ENCODE peak calls at places on chromosomes 2 and 18, in nine cellular contexts. C is heart right ventricle; E is psoas muscle; X is breast epithelium; N is tibial artery; O is cardiac muscle cell; Z is colonic mucosa; Q is SK-N-SH; Y is CD4-positive, alpha-beta T cell. B is an unnamed sample. For H3K27me3, the result is how much of the 10 kb centered on the place peaks cover.

GRCh38 chr18:27142891-27143290 is 42.2 kb downstream of the CHST9 start:
- DNase-seq in X (no peak), C (no peak), O (no peak), Z (no peak), Q (no peak), E (no peak), N (no peak), Y (no peak), B (no peak)

GRCh38 chr2:6754412-6754811 is 111.3 kb downstream of the CMPK2 start:
- DNase-seq in X (no peak), O (no peak), Y (no peak), E (no peak), C (no peak), Q (no peak), Z (no peak), N (no peak), B (no peak)

GRCh38 chr2:220891405-220891804 is 680.7 kb downstream of the EPHA4 start:
- DNase-seq in Y (no peak), N (no peak), Q (no peak), E (no peak), X (no peak), O (peak), Z (no peak), C (no peak), B (no peak)

GRCh38 chr2:190499976-190500588 is 34.4 kb downstream of the NEMP2 start:
- DNase-seq in O (no peak), Q (no peak), E (no peak), Y (no peak), Z (peak), X (no peak), C (no peak), N (no peak), B (no peak)

GRCh38 chr2:51812138-51812866 is 780.4 kb upstream of the NRXN1 start:
- DNase-seq in O (peak), Q (no peak), E (no peak), Z (no peak), N (no peak), Y (no peak), C (no peak), X (no peak), B (no peak)

GRCh38 chr2:182330451-182331325 is 96.1 kb downstream of the PDE1A start:
- DNase-seq in N (no peak), O (peak), Z (no peak), E (no peak), Q (no peak), C (peak), X (no peak), Y (no peak), B (no peak)

GRCh38 chr18:78032574-78032973 is 782.9 kb downstream of the GALR1 start:
- DNase-seq in Y (no peak), Z (no peak), N (no peak), O (no peak), Q (no peak), C (no peak), X (no peak), E (no peak), B (no peak)

GRCh38 chr2:144472911-144473310 is 47.0 kb downstream of the ZEB2 start:
- DNase-seq in N (no peak), Y (no peak), C (no peak), Q (no peak), X (no peak), O (no peak), Z (no peak), E (no peak), B (no peak)

GRCh38 chr2:226758886-226759660 is 40.5 kb downstream of the IRS1 start:
- DNase-seq in N (no peak), Y (no peak), Q (no peak), E (no peak), O (peak), Z (no peak), C (no peak), X (no peak), B (no peak)

GRCh38 chr2:62340981-62341624 is 145.2 kb downstream of the B3GNT2 start:
- DNase-seq in Z (no peak), X (no peak), C (peak), O (peak), N (no peak), Y (no peak), Q (peak), E (peak), B (no peak)

GRCh38 chr2:189350515-189351209 is 90.6 kb upstream of the WDR75 start:
- DNase-seq in E (no peak), Y (no peak), O (peak), N (peak), Z (no peak), Q (no peak), C (peak), X (no peak), B (peak)

GRCh38 chr2:57614988-57615387 is 431.6 kb upstream of the VRK2 start:
- DNase-seq in O (no peak), E (no peak), Y (no peak), X (no peak), Q (no peak), N (no peak), Z (no peak), C (no peak), B (no peak)

GRCh38 chr2:15733867-15734765 is 142.4 kb downstream of the DDX1 start:
- DNase-seq in X (no peak), E (no peak), N (no peak), Y (no peak), O (peak), C (no peak), Z (no peak), Q (no peak), B (no peak)

GRCh38 chr18:13610517-13610916 is 115.8 kb downstream of the FAM210A start:
- DNase-seq in X (no peak), Z (no peak), C (no peak), O (no peak), Y (no peak), Q (no peak), N (no peak), E (no peak), B (no peak)

GRCh38 chr18:47174545-47175116 is 1.5 kb downstream of the IER3IP1 start:
- DNase-seq in Y (no peak), E (no peak), N (no peak), X (no peak), Q (no peak), C (no peak), O (no peak), Z (peak), B (no peak)

DNA sequence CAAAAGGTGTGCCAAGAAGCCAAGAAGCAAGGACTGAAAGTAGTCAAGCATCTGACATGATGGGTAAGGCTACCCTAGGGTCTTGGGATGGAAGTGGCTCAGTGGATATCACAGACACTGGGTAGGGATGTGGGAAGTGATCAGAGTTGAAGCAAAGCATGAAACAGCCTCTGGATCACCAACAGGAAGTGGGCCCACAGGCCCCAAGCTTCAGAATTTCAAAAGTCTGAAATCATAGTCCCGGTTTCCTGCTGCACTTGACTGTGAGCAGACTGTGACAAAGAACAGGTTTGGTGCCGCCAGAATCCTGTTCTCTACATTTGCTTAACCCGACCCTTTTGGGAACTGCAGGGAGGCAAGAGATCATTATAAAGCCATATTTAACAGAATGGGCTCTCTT is 57.4 kb downstream of the SP100 start:
- DNase-seq in X (no peak), Y (peak), O (no peak), Q (no peak), N (no peak), Z (no peak), E (no peak), C (no peak), B (no peak)
- H3K27me3 ChIP-seq in X (under half), Y (under half), O (under half), Q (under half), N (under half), Z (under half), E (under half), C (under half), B (under half)

DNA sequence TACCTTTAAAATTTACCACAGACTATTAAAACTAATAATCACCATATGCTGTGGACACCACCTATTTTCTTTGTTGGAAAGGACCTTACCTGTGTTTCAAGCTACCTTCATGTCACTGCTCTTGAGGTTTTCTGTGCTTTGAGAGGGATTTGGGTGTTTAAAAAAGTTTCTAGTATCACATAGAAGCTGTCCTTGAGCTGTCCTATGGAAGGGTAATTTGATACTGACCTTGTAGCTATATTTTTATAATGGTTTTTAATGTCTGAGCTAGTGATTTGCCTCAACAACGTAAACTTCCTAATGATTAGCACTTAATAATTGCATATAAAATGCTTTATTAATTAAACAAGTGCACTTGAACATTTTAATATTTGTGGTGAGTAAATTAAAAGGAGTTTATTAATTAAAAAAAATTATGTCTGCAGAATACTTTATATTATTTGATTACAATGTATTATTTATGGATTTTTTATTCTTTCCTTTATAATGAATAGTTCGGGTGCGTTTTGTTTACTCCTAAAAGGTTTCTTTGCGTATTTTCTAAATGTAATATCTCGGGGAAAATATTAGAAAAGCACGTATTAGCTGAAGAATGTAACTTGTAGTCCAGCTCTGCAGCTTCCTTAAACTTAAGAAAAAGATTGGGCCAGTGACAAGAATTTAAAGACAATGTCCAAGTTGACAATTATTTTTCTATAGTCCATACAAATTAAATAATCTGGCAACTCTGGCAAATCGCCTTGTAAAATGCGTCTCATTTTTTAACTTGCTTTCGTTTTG is 2.3 kb downstream of the HOXD8 start:
- DNase-seq in C (no peak), Y (no peak), X (no peak), E (no peak), Z (no peak), N (no peak), O (no peak), Q (no peak), B (no peak)
- H3K27me3 ChIP-seq in C (half or more), Y (half or more), X (under half), E (under half), Z (under half), N (under half), O (half or more), Q (under half), B (half or more)

GRCh38 chr2:148607553-148607952 is 37.0 kb upstream of the EPC2 start:
- DNase-seq in Q (no peak), O (no peak), Z (no peak), X (no peak), Y (no peak), E (no peak), C (no peak), N (no peak), B (no peak)
- H3K27me3 ChIP-seq in Q (under half), O (under half), Z (under half), X (under half), Y (under half), E (under half), C (under half), N (under half), B (under half)

GRCh38 chr2:239612133-239612532 is 211.3 kb upstream of the HDAC4 start:
- DNase-seq in N (no peak), O (no peak), Q (no peak), C (no peak), E (no peak), X (no peak), Y (no peak), Z (peak), B (no peak)
- H3K27me3 ChIP-seq in N (under half), O (under half), Q (under half), C (under half), E (under half), X (under half), Y (under half), Z (under half), B (under half)

GRCh38 chr2:176094307-176094706 is 1.8 kb downstream of the HOXD13 start:
- DNase-seq in Z (no peak), C (no peak), X (no peak), N (no peak), O (no peak), Y (no peak), Q (no peak), E (no peak), B (no peak)
- H3K27me3 ChIP-seq in Z (half or more), C (half or more), X (under half), N (half or more), O (half or more), Y (half or more), Q (half or more), E (half or more), B (under half)

DNA sequence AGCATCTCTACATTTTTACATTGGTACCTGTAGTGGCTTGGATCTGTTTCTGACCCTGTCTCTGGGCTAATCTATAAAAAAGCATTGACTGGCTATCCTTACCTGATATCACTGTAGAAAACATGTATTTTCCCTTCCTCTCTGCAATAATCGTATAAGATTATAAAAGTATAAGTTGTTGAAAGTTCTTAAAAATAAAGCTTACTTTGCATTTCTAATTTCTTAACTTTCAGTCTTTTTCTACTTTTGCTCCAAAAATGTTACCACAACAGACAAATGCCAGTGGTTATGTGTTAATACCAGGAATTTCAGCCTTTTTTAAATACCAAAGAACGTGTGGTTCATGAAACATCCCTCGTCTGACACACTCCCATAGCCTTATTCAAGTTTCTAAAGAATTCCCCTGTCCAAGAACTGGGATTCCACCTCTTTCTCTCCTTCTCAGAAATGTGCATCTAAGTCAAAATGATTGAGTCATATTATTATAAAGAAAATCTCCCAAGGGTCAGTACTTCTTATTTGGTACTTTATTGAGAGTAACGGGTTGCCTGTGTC is 28.5 kb upstream of the ACKR3 start:
- DNase-seq in Q (no peak), N (no peak), Y (no peak), C (no peak), Z (no peak), O (peak), E (no peak), X (no peak), B (no peak)
- H3K27me3 ChIP-seq in Q (under half), N (under half), Y (under half), C (under half), Z (under half), O (under half), E (under half), X (under half), B (under half)

GRCh38 chr2:70897203-70897976 is 38.3 kb upstream of the ATP6V1B1 start:
- DNase-seq in Y (no peak), C (no peak), Q (no peak), O (peak), X (no peak), E (no peak), N (no peak), Z (no peak), B (no peak)
- H3K27me3 ChIP-seq in Y (half or more), C (half or more), Q (under half), O (half or more), X (under half), E (under half), N (half or more), Z (half or more), B (under half)

DNA sequence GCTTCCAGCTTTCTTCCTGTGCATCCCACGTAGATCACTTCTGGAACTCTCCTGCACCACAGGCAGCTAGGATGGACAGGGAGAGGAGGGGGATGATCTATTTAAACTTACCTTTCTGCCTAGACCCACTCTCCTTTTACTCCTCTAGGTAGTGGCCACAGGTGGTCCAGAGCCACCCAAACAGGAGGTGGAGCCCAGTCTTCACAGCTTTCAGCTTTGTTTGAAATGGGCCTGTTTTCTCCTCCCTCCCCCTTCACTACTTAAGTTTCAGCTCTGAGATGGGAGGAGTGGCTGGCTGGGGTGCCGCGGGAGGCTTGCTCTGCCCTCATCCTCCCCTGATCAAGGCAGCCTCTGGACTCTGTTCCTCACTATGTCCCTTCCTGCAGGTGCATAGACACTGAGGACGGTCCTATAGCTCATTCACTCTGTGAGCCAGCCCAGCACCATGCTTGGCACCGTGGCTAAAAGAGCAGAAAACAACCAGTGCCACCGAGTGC is 12.6 kb upstream of the CELF4 start:
- DNase-seq in Y (no peak), Z (no peak), E (no peak), C (no peak), Q (no peak), X (no peak), N (no peak), O (no peak), B (no peak)
- H3K27me3 ChIP-seq in Y (under half), Z (under half), E (under half), C (under half), Q (under half), X (under half), N (under half), O (under half), B (under half)

DNA sequence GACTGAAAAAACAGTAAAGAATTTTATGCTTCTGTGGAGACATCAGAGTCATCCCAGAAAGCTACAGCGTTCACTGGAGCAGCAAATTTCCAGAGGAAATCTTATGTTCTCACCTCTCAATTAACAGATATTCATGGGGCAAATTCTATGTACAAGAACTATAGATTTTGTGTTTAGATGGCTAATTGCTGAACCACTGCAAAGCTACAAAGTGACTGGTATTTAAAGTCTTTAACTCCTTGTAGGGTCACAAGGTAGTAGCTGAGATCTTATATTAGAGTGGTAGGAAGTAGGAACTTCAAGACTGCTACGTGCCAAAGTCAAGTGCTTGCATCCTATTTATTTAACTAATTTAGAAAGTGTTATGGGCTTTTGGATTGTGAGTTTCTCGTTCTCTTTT is 267.7 kb downstream of the TGIF1 start:
- DNase-seq in O (no peak), X (no peak), N (no peak), Z (no peak), Q (no peak), E (no peak), Y (no peak), C (no peak), B (no peak)
- H3K27me3 ChIP-seq in O (under half), X (under half), N (under half), Z (under half), Q (under half), E (under half), Y (under half), C (under half), B (under half)

B was measured in tibial nerve.